ENCODE peak calls at places on chromosomes 3 and 15, in five cellular contexts. One of them, this sample, is unnamed.

GRCh38 chr15:101545548-101546505 is 56.3 kb upstream of the PCSK6 start:
- DNase-seq in HepG2: no peak
- DNase-seq in NT2/D1: no peak
- DNase-seq in GM12878: no peak
- DNase-seq in H1: no peak
- DNase-seq in this sample: no peak

GRCh38 chr3:179438836-179439235 is 12.4 kb downstream of the GNB4 start:
- DNase-seq in HepG2: no peak
- DNase-seq in NT2/D1: no peak
- DNase-seq in GM12878: peak
- DNase-seq in H1: no peak
- DNase-seq in this sample: no peak

GRCh38 chr3:72115307-72115706 is 330.4 kb upstream of the PROK2 start:
- DNase-seq in HepG2: no peak
- DNase-seq in NT2/D1: no peak
- DNase-seq in GM12878: no peak
- DNase-seq in H1: no peak
- DNase-seq in this sample: no peak

GRCh38 chr3:138186803-138187295 is 252 bp upstream of the ARMC8 start:
- DNase-seq in HepG2: no peak
- DNase-seq in NT2/D1: no peak
- DNase-seq in GM12878: peak
- DNase-seq in H1: no peak
- DNase-seq in this sample: peak

GRCh38 chr3:131315162-131315561 is 66.4 kb upstream of the NUDT16 start:
- DNase-seq in HepG2: no peak
- DNase-seq in NT2/D1: no peak
- DNase-seq in GM12878: no peak
- DNase-seq in H1: no peak
- DNase-seq in this sample: no peak

GRCh38 chr3:53630547-53630946 is 136.1 kb downstream of the CACNA1D start:
- DNase-seq in HepG2: peak
- DNase-seq in NT2/D1: no peak
- DNase-seq in GM12878: no peak
- DNase-seq in H1: no peak
- DNase-seq in this sample: no peak

GRCh38 chr3:114716916-114717315 is 423.1 kb downstream of the TIGIT start:
- DNase-seq in HepG2: no peak
- DNase-seq in NT2/D1: no peak
- DNase-seq in GM12878: no peak
- DNase-seq in H1: no peak
- DNase-seq in this sample: no peak

GRCh38 chr15:88075102-88075501 is 181.4 kb downstream of the NTRK3 start:
- DNase-seq in HepG2: no peak
- DNase-seq in NT2/D1: no peak
- DNase-seq in GM12878: no peak
- DNase-seq in H1: no peak
- DNase-seq in this sample: no peak

GRCh38 chr3:74643636-74644035 is 29.2 kb upstream of the CNTN3 start:
- DNase-seq in HepG2: no peak
- DNase-seq in NT2/D1: no peak
- DNase-seq in GM12878: no peak
- DNase-seq in H1: no peak
- DNase-seq in this sample: no peak

GRCh38 chr15:90968434-90968833 is 13.8 kb downstream of the RCCD1 start:
- DNase-seq in HepG2: no peak
- DNase-seq in NT2/D1: no peak
- DNase-seq in GM12878: no peak
- DNase-seq in H1: no peak
- DNase-seq in this sample: no peak

GRCh38 chr3:37668431-37668830 is 193.2 kb upstream of the CTDSPL start:
- DNase-seq in HepG2: no peak
- DNase-seq in NT2/D1: no peak
- DNase-seq in GM12878: no peak
- DNase-seq in H1: no peak
- DNase-seq in this sample: no peak

GRCh38 chr15:31088672-31089360 is 12.7 kb downstream of the TRPM1 start:
- DNase-seq in HepG2: peak
- DNase-seq in NT2/D1: no peak
- DNase-seq in GM12878: no peak
- DNase-seq in H1: no peak
- DNase-seq in this sample: no peak

GRCh38 chr3:185846041-185846440 is 21.2 kb upstream of the IGF2BP2 start:
- DNase-seq in HepG2: no peak
- DNase-seq in NT2/D1: no peak
- DNase-seq in GM12878: no peak
- DNase-seq in H1: no peak
- DNase-seq in this sample: no peak

GRCh38 chr15:48447657-48448056 is 116.4 kb downstream of the DUT start:
- DNase-seq in HepG2: no peak
- DNase-seq in NT2/D1: no peak
- DNase-seq in GM12878: no peak
- DNase-seq in H1: no peak
- DNase-seq in this sample: no peak

DNA sequence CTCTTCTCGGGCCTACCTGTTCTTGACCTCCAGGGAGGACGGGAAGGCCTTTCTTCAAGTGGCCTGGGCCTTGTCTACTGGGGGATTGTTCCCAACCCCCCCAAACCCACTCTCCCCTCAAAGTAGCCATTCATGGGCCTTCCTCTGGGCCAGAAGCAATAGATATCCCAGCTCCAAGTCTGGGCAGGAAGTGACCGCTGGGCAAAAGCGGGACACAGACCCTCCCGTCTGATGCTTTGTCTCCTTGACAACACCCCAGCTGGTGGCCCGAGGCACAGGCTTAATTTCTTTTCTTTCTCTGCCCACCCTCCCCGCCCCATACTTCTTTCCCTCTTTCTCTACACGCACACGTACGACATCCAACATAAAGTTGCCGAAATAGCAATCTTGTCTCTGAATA is 41.4 kb upstream of the FEZF2 start:
- DNase-seq in HepG2: no peak
- DNase-seq in NT2/D1: peak
- DNase-seq in GM12878: no peak
- DNase-seq in H1: peak
- DNase-seq in this sample: no peak
- TF ChIP-seq SUZ12 in HepG2: no peak
- TF ChIP-seq SUZ12 in NT2/D1: no peak
- TF ChIP-seq SUZ12 in GM12878: no peak
- TF ChIP-seq SUZ12 in H1: no peak
- TF ChIP-seq SUZ12 in this sample: no peak

DNA sequence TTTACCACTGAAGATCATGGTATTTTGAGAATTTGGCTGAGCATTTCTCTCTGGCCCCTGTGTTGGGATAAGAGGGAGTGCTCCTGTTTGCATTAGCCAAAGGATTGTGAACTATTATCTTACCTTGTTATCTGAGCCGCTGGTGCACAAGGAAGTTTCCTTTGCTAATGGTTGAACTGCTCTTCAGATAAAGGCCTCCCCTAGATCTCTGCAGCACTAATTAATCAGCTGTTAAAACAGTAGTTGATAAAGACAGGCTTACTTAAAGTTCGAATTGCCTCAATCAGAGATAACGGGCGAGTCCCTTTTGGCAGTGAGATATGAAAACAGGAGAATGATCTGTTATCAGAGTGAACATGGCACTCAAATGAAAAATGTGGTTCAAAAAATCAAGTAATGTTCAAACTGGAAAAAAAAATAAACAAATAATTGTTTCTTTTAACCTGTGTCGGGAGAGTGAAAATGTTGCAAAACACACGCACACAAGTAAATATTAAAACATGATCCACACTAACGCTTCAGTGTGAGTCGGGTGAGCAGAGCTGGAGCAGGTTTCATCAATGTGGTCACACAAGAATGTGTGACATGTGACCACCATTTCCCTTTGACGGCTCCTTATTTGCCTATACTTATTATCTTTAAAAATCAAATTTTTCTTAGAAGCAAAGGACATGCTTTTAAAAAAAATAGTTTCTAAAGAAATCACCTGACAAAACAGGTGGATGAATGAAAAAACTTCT is 469.1 kb downstream of the SOX2 start:
- DNase-seq in HepG2: peak
- DNase-seq in NT2/D1: no peak
- DNase-seq in GM12878: no peak
- DNase-seq in H1: no peak
- DNase-seq in this sample: no peak
- TF ChIP-seq SUZ12 in HepG2: no peak
- TF ChIP-seq SUZ12 in NT2/D1: no peak
- TF ChIP-seq SUZ12 in GM12878: no peak
- TF ChIP-seq SUZ12 in H1: no peak
- TF ChIP-seq SUZ12 in this sample: no peak

GRCh38 chr3:119376758-119377157 is 82.6 kb downstream of the ARHGAP31 start:
- DNase-seq in HepG2: no peak
- DNase-seq in NT2/D1: no peak
- DNase-seq in GM12878: no peak
- DNase-seq in H1: no peak
- DNase-seq in this sample: no peak

GRCh38 chr3:119378259-119378658 is 84.1 kb downstream of the ARHGAP31 start:
- DNase-seq in HepG2: no peak
- DNase-seq in NT2/D1: no peak
- DNase-seq in GM12878: no peak
- DNase-seq in H1: no peak
- DNase-seq in this sample: no peak

GRCh38 chr3:119382134-119382533 is 81.3 kb downstream of the TMEM39A start:
- DNase-seq in HepG2: no peak
- DNase-seq in NT2/D1: no peak
- DNase-seq in GM12878: no peak
- DNase-seq in H1: no peak
- DNase-seq in this sample: no peak

GRCh38 chr3:119375510-119375909 is 81.3 kb downstream of the ARHGAP31 start:
- DNase-seq in HepG2: no peak
- DNase-seq in NT2/D1: no peak
- DNase-seq in GM12878: no peak
- DNase-seq in H1: no peak
- DNase-seq in this sample: no peak

GRCh38 chr3:119380697-119381096 is 82.7 kb downstream of the TMEM39A start:
- DNase-seq in HepG2: no peak
- DNase-seq in NT2/D1: no peak
- DNase-seq in GM12878: no peak
- DNase-seq in H1: no peak
- DNase-seq in this sample: peak
- TF ChIP-seq SUZ12 in HepG2: no peak
- TF ChIP-seq SUZ12 in NT2/D1: no peak
- TF ChIP-seq SUZ12 in GM12878: no peak
- TF ChIP-seq SUZ12 in H1: no peak
- TF ChIP-seq SUZ12 in this sample: no peak

GRCh38 chr15:98896002-98896721 is 111.4 kb downstream of the PGPEP1L start:
- DNase-seq in HepG2: no peak
- DNase-seq in NT2/D1: no peak
- DNase-seq in GM12878: no peak
- DNase-seq in H1: no peak
- DNase-seq in this sample: no peak
- TF ChIP-seq SUZ12 in HepG2: no peak
- TF ChIP-seq SUZ12 in NT2/D1: no peak
- TF ChIP-seq SUZ12 in GM12878: no peak
- TF ChIP-seq SUZ12 in H1: no peak
- TF ChIP-seq SUZ12 in this sample: no peak

GRCh38 chr3:87833039-87833377 is 225.8 kb downstream of the CGGBP1 start:
- DNase-seq in HepG2: no peak
- DNase-seq in NT2/D1: no peak
- DNase-seq in GM12878: no peak
- DNase-seq in H1: no peak
- DNase-seq in this sample: no peak
- TF ChIP-seq SUZ12 in HepG2: no peak
- TF ChIP-seq SUZ12 in NT2/D1: no peak
- TF ChIP-seq SUZ12 in GM12878: no peak
- TF ChIP-seq SUZ12 in H1: no peak
- TF ChIP-seq SUZ12 in this sample: no peak

DNA sequence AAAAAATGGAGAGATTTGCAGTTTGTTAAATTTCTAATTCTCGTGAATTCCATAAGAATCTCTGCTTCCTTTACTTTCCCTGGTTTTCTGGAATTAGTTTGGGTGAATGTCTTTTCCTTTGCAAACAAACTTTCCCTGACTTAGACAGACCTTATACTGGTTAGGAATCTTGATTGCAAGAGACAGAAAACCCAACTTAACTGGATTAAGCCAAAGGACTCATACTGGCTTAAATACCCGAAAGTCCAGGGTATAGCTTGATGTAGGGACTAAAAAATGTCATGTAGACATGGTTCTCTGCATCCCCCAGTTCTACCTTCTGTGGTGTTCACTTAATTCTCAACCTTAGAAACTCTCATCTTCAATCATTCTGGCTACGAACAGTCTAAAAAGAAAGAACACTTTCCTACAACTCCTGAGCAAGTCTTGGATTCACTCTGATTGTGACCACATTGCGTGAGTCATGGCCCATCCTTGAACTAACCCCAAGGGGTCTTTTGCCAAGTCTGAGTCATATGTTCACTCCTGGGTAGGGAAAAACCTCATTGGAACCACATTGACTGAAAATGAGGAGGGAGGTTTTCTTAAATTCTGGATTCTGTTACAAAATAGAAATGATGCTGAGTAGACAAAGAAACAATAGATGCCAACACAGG is 136.0 kb upstream of the DAZL start:
- DNase-seq in HepG2: no peak
- DNase-seq in NT2/D1: no peak
- DNase-seq in GM12878: no peak
- DNase-seq in H1: no peak
- DNase-seq in this sample: no peak
- TF ChIP-seq SUZ12 in HepG2: no peak
- TF ChIP-seq SUZ12 in NT2/D1: no peak
- TF ChIP-seq SUZ12 in GM12878: no peak
- TF ChIP-seq SUZ12 in H1: no peak
- TF ChIP-seq SUZ12 in this sample: no peak

DNA sequence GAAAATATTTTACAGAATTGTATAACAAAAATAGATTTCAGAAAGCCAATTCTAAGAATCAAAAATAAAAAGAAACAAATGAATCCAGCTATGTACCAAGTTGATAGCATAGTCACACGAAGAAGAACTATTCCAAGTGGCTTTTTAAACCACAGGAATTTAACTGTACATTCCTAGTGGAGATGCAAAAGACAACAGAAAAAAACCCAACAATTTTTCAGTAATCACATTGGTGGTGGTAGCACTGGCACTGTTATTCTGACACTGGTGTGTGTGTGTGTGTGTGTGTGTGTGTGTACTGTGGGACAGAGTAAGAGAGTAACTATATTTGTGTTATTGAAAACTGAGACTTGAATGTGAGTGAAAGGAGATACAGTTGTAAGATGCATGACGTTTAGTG is 9.1 kb downstream of the BFSP2 start:
- DNase-seq in HepG2: no peak
- DNase-seq in NT2/D1: no peak
- DNase-seq in GM12878: no peak
- DNase-seq in H1: no peak
- DNase-seq in this sample: no peak
- TF ChIP-seq SUZ12 in HepG2: no peak
- TF ChIP-seq SUZ12 in NT2/D1: no peak
- TF ChIP-seq SUZ12 in GM12878: no peak
- TF ChIP-seq SUZ12 in H1: no peak
- TF ChIP-seq SUZ12 in this sample: no peak